ENCODE peak calls at places on chromosomes 16 and 17, in six cellular contexts. One of them, this sample, is unnamed.
A peak's percentile ranks its signal among the peaks of the same experiment; 100 is the strongest.

GRCh38 chr16:6124136-6124535 is 1026.5 kb upstream of the EEF2KMT start:
- DNase-seq in heart right ventricle: no peak
- DNase-seq in breast epithelium: no peak
- DNase-seq in heart left ventricle: no peak
- DNase-seq in CD4-positive, alpha-beta T cell: no peak
- DNase-seq in left ventricle myocardium inferior: no peak
- DNase-seq in this sample: no peak

GRCh38 chr16:75095637-75096036 is 20.9 kb downstream of the LDHD start:
- DNase-seq in heart right ventricle: no peak
- DNase-seq in breast epithelium: no peak
- DNase-seq in heart left ventricle: no peak
- DNase-seq in CD4-positive, alpha-beta T cell: no peak
- DNase-seq in left ventricle myocardium inferior: no peak
- DNase-seq in this sample: no peak

GRCh38 chr16:47984669-47985068 is 171.1 kb downstream of the ABCC12 start:
- DNase-seq in heart right ventricle: no peak
- DNase-seq in breast epithelium: no peak
- DNase-seq in heart left ventricle: no peak
- DNase-seq in CD4-positive, alpha-beta T cell: no peak
- DNase-seq in left ventricle myocardium inferior: no peak
- DNase-seq in this sample: no peak

GRCh38 chr16:14510939-14511797 is 118.9 kb downstream of the PARN start:
- DNase-seq in heart right ventricle: no peak
- DNase-seq in breast epithelium: no peak
- DNase-seq in heart left ventricle: no peak
- DNase-seq in CD4-positive, alpha-beta T cell: no peak
- DNase-seq in left ventricle myocardium inferior: no peak
- DNase-seq in this sample: peak; percentile 22

GRCh38 chr16:71540-72341 is 690 bp downstream of the RHBDF1 start:
- DNase-seq in heart right ventricle: peak; percentile 81
- DNase-seq in breast epithelium: peak; percentile 90
- DNase-seq in heart left ventricle: peak; percentile 89
- DNase-seq in CD4-positive, alpha-beta T cell: no peak
- DNase-seq in left ventricle myocardium inferior: peak; percentile 75
- DNase-seq in this sample: peak; percentile 96

GRCh38 chr17:14068542-14069250 is 608 bp upstream of the COX10 start:
- DNase-seq in heart right ventricle: no peak
- DNase-seq in breast epithelium: no peak
- DNase-seq in heart left ventricle: no peak
- DNase-seq in CD4-positive, alpha-beta T cell: no peak
- DNase-seq in left ventricle myocardium inferior: no peak
- DNase-seq in this sample: no peak

GRCh38 chr17:4490109-4490591 is 8.5 kb upstream of the SPNS2 start:
- DNase-seq in heart right ventricle: no peak
- DNase-seq in breast epithelium: no peak
- DNase-seq in heart left ventricle: no peak
- DNase-seq in CD4-positive, alpha-beta T cell: no peak
- DNase-seq in left ventricle myocardium inferior: no peak
- DNase-seq in this sample: peak; percentile 62

GRCh38 chr17:65398036-65398787 is 163.2 kb downstream of the AXIN2 start:
- DNase-seq in heart right ventricle: no peak
- DNase-seq in breast epithelium: no peak
- DNase-seq in heart left ventricle: no peak
- DNase-seq in CD4-positive, alpha-beta T cell: no peak
- DNase-seq in left ventricle myocardium inferior: no peak
- DNase-seq in this sample: no peak

GRCh38 chr17:82489117-82489516 is 30.4 kb upstream of the FOXK2 start:
- DNase-seq in heart right ventricle: peak; percentile 58
- DNase-seq in breast epithelium: no peak
- DNase-seq in heart left ventricle: peak; percentile 85
- DNase-seq in CD4-positive, alpha-beta T cell: no peak
- DNase-seq in left ventricle myocardium inferior: peak; percentile 79
- DNase-seq in this sample: no peak

GRCh38 chr17:60390881-60391418 is 983 bp downstream of the USP32 start:
- DNase-seq in heart right ventricle: peak; percentile 14
- DNase-seq in breast epithelium: no peak
- DNase-seq in heart left ventricle: no peak
- DNase-seq in CD4-positive, alpha-beta T cell: no peak
- DNase-seq in left ventricle myocardium inferior: no peak
- DNase-seq in this sample: peak; percentile 28

GRCh38 chr17:53472586-53472985 is 350.1 kb upstream of the KIF2B start:
- DNase-seq in heart right ventricle: no peak
- DNase-seq in breast epithelium: no peak
- DNase-seq in heart left ventricle: no peak
- DNase-seq in CD4-positive, alpha-beta T cell: no peak
- DNase-seq in left ventricle myocardium inferior: no peak
- DNase-seq in this sample: peak; percentile 20

GRCh38 chr17:17043668-17044226 is 1.5 kb downstream of the MPRIP start:
- DNase-seq in heart right ventricle: no peak
- DNase-seq in breast epithelium: peak; percentile 47
- DNase-seq in heart left ventricle: no peak
- DNase-seq in CD4-positive, alpha-beta T cell: no peak
- DNase-seq in left ventricle myocardium inferior: no peak
- DNase-seq in this sample: peak; percentile 32

GRCh38 chr16:19127205-19127604 is 13.4 kb downstream of the ITPRIPL2 start:
- DNase-seq in heart right ventricle: no peak
- DNase-seq in breast epithelium: no peak
- DNase-seq in heart left ventricle: no peak
- DNase-seq in CD4-positive, alpha-beta T cell: no peak
- DNase-seq in left ventricle myocardium inferior: no peak
- DNase-seq in this sample: no peak

GRCh38 chr17:8159459-8160223 is 3.1 kb downstream of the VAMP2 start:
- DNase-seq in heart right ventricle: no peak
- DNase-seq in breast epithelium: no peak
- DNase-seq in heart left ventricle: peak; percentile 22
- DNase-seq in CD4-positive, alpha-beta T cell: no peak
- DNase-seq in left ventricle myocardium inferior: peak; percentile 1
- DNase-seq in this sample: no peak

DNA sequence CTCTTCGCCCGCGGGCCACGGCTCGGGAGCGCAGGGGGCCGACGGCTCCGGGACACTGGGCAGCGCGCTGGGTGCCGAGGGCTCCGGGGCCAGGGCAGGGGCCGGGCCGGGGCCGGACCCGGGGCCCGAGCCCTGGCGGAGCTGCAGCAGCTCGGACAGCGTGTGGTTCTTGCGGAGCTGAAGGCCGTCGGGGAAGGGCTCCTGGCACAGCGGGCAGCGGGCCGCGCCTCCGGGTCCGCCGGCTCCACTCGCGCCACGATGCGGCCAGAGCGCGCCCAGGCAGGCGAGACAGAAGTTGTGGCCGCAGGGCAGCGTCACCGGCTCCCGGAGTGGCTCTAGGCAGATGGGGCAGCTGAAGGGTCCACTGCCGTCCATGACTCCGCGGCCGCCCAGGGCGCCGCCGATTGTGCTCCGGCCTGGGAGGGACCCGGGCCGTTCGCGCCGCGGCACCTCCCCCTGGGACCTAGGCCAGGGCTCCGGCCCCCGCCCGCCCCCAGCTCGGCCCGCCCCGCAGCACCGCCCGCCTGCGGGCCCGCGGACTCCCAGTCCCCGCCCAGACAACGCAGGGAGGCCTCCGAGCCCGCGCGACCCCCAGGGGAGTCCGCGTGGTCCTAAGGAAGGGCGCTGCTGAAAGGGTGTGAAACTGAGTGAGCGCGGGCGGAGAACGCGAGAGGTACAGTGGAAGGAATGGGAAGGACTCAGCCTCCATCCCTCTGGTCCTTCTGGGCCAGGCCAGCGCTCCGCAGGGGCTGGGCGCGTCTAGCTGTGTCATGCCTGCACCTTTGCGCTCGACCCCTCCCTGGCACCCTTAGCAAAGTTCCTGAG is at the start of gene TRIM47:
- DNase-seq in heart right ventricle: peak; percentile 72
- DNase-seq in breast epithelium: no peak
- DNase-seq in heart left ventricle: peak; percentile 87
- DNase-seq in CD4-positive, alpha-beta T cell: no peak
- DNase-seq in left ventricle myocardium inferior: peak; percentile 80
- DNase-seq in this sample: peak; percentile 52
- TF ChIP-seq CTCF in heart right ventricle: no peak
- TF ChIP-seq CTCF in breast epithelium: no peak
- TF ChIP-seq CTCF in heart left ventricle: peak; percentile 11
- TF ChIP-seq CTCF in CD4-positive, alpha-beta T cell: no peak
- TF ChIP-seq CTCF in left ventricle myocardium inferior: peak; percentile 29
- TF ChIP-seq CTCF in this sample: peak; percentile 20

GRCh38 chr17:35242158-35242804 is 591 bp upstream of the SLFN5 start:
- DNase-seq in heart right ventricle: peak; percentile 54
- DNase-seq in breast epithelium: peak; percentile 77
- DNase-seq in heart left ventricle: peak; percentile 54
- DNase-seq in CD4-positive, alpha-beta T cell: peak; percentile 73
- DNase-seq in left ventricle myocardium inferior: peak; percentile 35
- DNase-seq in this sample: peak; percentile 91
- H3K27ac ChIP-seq in heart right ventricle: peak overlapping the region; percentile 96
- H3K27ac ChIP-seq in breast epithelium: peak overlapping the region; percentile 99
- H3K27ac ChIP-seq in heart left ventricle: peak overlapping the region; percentile 96
- H3K27ac ChIP-seq in CD4-positive, alpha-beta T cell: peak overlapping the region; percentile 99
- H3K27ac ChIP-seq in left ventricle myocardium inferior: peak overlapping the region; percentile 96
- H3K27ac ChIP-seq in this sample: peak overlapping the region; percentile 97

DNA sequence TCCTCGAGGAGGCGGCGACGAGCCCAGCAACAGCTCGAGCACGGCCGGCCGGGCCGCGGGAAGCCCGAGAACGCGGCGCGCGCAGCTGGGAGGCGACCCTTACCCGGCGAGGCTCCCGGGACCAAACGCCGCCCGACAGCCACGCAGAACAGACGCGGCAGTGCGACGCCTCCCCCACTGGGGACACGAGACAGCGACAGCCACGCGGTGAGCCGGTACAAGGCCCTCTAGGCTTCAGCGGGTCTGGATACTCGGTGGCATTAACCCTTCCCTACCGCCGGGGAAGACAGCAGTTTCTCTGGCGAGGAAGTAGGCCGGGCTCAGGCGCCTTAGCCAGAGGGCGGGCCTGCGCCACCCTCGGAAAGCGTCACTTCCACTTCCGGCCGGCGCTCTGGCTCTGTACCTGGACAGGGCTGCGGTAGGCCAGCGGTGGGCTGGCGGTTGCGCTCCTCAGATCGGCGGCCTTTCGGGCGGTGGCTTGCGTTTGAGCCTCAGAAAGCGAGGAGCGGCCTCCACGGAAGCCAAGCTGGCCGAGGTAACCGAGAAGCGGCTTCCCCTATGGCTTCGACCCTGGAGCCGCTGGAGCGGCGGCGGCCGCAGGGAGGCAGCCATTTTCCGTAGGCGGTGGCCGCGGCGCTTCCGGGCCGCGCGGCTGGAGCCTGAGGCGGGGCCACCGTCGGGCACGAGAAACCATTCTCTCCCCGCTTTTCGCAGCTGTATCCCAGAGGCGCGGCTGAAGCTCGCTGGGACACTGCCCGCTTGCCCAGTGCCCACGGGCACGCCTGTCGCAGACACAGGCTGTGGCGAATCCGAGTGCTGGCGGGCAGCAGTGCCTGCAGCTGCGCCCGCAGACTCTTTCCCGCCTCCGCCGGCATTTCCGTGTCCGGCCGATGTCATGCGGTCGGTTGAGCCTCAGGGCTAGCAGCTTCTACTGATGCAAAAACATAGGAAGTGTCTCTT is at the start of the genes TIGD7 and ZNF75A:
- DNase-seq in heart right ventricle: peak; percentile 86
- DNase-seq in breast epithelium: peak; percentile 79
- DNase-seq in heart left ventricle: peak; percentile 93
- DNase-seq in CD4-positive, alpha-beta T cell: peak; percentile 69
- DNase-seq in left ventricle myocardium inferior: peak; percentile 88
- DNase-seq in this sample: peak; percentile 84
- TF ChIP-seq CTCF in heart right ventricle: no peak
- TF ChIP-seq CTCF in breast epithelium: peak; percentile 9
- TF ChIP-seq CTCF in heart left ventricle: peak; percentile 23
- TF ChIP-seq CTCF in CD4-positive, alpha-beta T cell: no peak
- TF ChIP-seq CTCF in left ventricle myocardium inferior: peak; percentile 39
- TF ChIP-seq CTCF in this sample: peak; percentile 15

GRCh38 chr17:10845388-10845751 is 7.5 kb upstream of the PIRT start:
- DNase-seq in heart right ventricle: no peak
- DNase-seq in breast epithelium: no peak
- DNase-seq in heart left ventricle: no peak
- DNase-seq in CD4-positive, alpha-beta T cell: no peak
- DNase-seq in left ventricle myocardium inferior: no peak
- DNase-seq in this sample: no peak

GRCh38 chr17:10843806-10844205 is 5.9 kb upstream of the PIRT start:
- DNase-seq in heart right ventricle: peak; percentile 24
- DNase-seq in breast epithelium: no peak
- DNase-seq in heart left ventricle: no peak
- DNase-seq in CD4-positive, alpha-beta T cell: no peak
- DNase-seq in left ventricle myocardium inferior: no peak
- DNase-seq in this sample: no peak

GRCh38 chr17:10842658-10843057 is 4.8 kb upstream of the PIRT start:
- DNase-seq in heart right ventricle: no peak
- DNase-seq in breast epithelium: no peak
- DNase-seq in heart left ventricle: no peak
- DNase-seq in CD4-positive, alpha-beta T cell: no peak
- DNase-seq in left ventricle myocardium inferior: no peak
- DNase-seq in this sample: no peak

GRCh38 chr17:10844667-10845387 is 6.9 kb upstream of the PIRT start:
- DNase-seq in heart right ventricle: peak; percentile 67
- DNase-seq in breast epithelium: peak; percentile 79
- DNase-seq in heart left ventricle: peak; percentile 76
- DNase-seq in CD4-positive, alpha-beta T cell: peak; percentile 53
- DNase-seq in left ventricle myocardium inferior: peak; percentile 74
- DNase-seq in this sample: peak; percentile 66
- H3K27ac ChIP-seq in heart right ventricle: no peak overlapping the region
- H3K27ac ChIP-seq in breast epithelium: peak overlapping the region; percentile 59
- H3K27ac ChIP-seq in heart left ventricle: no peak overlapping the region
- H3K27ac ChIP-seq in CD4-positive, alpha-beta T cell: no peak overlapping the region
- H3K27ac ChIP-seq in left ventricle myocardium inferior: no peak overlapping the region
- H3K27ac ChIP-seq in this sample: no peak overlapping the region

DNA sequence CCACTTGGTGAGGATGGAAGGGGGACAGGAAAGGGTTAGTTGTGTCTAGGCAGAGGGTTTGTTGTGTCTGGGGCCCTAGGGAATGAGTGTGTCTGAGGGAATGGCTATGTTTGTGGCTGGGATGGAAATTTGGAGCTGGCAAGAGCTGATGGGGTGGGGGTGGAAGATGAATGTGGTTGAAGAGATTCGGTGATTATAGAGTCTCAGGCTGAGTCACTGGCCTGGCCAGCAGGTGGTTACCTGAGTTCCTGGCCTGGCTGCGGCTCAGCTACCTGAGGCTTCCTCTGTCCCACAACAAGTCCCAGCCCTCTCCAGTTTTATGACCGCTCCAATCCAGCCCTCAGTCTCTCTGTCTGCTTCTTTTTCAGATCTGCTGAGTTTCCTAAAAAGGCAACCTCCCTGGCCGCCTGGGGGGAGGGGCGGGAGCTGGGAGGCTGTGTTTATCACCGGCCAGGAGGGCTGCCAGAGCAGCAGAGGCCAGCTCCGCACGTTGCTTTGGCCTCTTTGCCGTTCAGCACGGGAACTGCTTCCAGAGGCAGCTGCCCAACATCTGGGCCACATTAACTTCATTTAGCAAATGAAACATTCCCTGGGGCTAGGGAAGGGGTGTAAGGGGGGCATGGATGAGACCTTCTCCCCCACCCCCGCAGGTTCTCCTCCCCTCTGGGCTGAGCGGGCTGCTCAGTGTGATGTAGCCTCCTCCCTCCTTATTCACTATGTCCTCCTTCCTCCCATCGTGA is 21.8 kb downstream of the ITGB3 start:
- DNase-seq in heart right ventricle: peak; percentile 89
- DNase-seq in breast epithelium: peak; percentile 68
- DNase-seq in heart left ventricle: peak; percentile 94
- DNase-seq in CD4-positive, alpha-beta T cell: no peak
- DNase-seq in left ventricle myocardium inferior: peak; percentile 93
- DNase-seq in this sample: peak; percentile 58
- TF ChIP-seq CTCF in heart right ventricle: no peak
- TF ChIP-seq CTCF in breast epithelium: no peak
- TF ChIP-seq CTCF in heart left ventricle: no peak
- TF ChIP-seq CTCF in CD4-positive, alpha-beta T cell: no peak
- TF ChIP-seq CTCF in left ventricle myocardium inferior: no peak
- TF ChIP-seq CTCF in this sample: no peak